ENCODE peak calls at places on chromosome 18, in four cellular contexts. G, X, F and N are unnamed samples.

GRCh38 chr18:13136689-13137040 is 81.9 kb upstream of the LDLRAD4 start:
- DNase-seq in X (no peak), G (peak), F (peak), N (peak)

GRCh38 chr18:61606068-61606660 is 272.9 kb downstream of the CDH20 start:
- DNase-seq in G (peak), X (peak), F (peak), N (no peak)

GRCh38 chr18:60372598-60372997 is at the start of gene MC4R:
- DNase-seq in F (no peak), X (peak), G (peak), N (no peak)

GRCh38 chr18:26655010-26655613 is 106.8 kb upstream of the KCTD1 start:
- DNase-seq in X (peak), G (no peak), F (no peak), N (no peak)

GRCh38 chr18:74414951-74415515 is 42.1 kb downstream of the DIPK1C start:
- DNase-seq in G (no peak), F (no peak), X (no peak), N (no peak)

GRCh38 chr18:23196119-23197004 is 61.1 kb downstream of the CABLES1 start:
- DNase-seq in F (no peak), G (peak), X (no peak), N (no peak)

GRCh38 chr18:75638597-75639467 is 211.3 kb upstream of the SMIM21 start:
- DNase-seq in F (no peak), G (peak), X (no peak), N (no peak)

GRCh38 chr18:6355789-6356589 is 58.7 kb downstream of the L3MBTL4 start:
- DNase-seq in X (peak), F (no peak), G (no peak), N (peak)

GRCh38 chr18:59383831-59384230 is 24.8 kb upstream of the LMAN1 start:
- DNase-seq in G (no peak), X (no peak), F (no peak), N (no peak)

GRCh38 chr18:36078751-36079529 is 11.6 kb upstream of the RPRD1A start:
- DNase-seq in X (no peak), G (no peak), F (no peak), N (no peak)

GRCh38 chr18:21851327-21851961 is 110.9 kb downstream of the MIB1 start:
- DNase-seq in X (no peak), G (no peak), F (no peak), N (peak)

GRCh38 chr18:31057031-31057430 is 14.5 kb upstream of the DSC3 start:
- DNase-seq in F (no peak), X (no peak), G (no peak), N (no peak)

GRCh38 chr18:44823782-44824181 is 143.1 kb downstream of the SETBP1 start:
- DNase-seq in G (no peak), F (no peak), X (peak), N (no peak)

GRCh38 chr18:79934311-79935097 is 16.9 kb downstream of the SLC66A2 start:
- DNase-seq in X (no peak), G (no peak), F (peak), N (no peak)

GRCh38 chr18:79935499-79935898 is 16.0 kb downstream of the SLC66A2 start:
- DNase-seq in G (no peak), F (peak), X (no peak), N (no peak)

GRCh38 chr18:79932907-79933306 is 18.5 kb downstream of the SLC66A2 start:
- DNase-seq in X (peak), F (no peak), G (no peak), N (no peak)

GRCh38 chr18:79935098-79935480 is 16.4 kb downstream of the SLC66A2 start:
- DNase-seq in F (peak), X (no peak), G (no peak), N (no peak)

DNA sequence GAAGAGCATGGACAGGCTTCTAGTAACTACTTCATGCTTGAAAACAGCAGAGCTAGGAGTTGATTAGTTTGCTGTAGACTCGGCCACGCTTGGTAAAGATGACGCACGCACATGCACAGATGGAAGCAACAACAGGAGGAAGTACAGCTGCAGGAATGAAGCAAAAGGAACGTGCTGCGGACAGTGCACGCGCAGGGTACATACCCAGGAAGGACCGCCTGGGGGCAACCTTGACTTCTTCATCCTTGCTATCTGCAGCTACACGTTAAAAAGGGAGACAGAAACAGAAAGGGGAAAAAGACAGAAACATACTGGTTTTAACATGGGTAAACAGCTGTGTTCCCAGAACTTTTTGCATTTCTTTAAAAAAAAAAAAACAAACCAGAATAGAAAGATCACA is 17.7 kb downstream of the SLC66A2 start:
- DNase-seq in G (no peak), X (no peak), F (peak), N (no peak)
- TF ChIP-seq CTCF in G (no peak), X (no peak), F (no peak), N (no peak)

GRCh38 chr18:63819780-63820179 is 44.6 kb downstream of the SERPINB7 start:
- DNase-seq in F (no peak), X (no peak), G (no peak), N (no peak)

GRCh38 chr18:63828120-63828519 is 52.9 kb downstream of the SERPINB7 start:
- DNase-seq in X (no peak), G (no peak), F (no peak), N (no peak)

GRCh38 chr18:63824220-63824525 is 49.0 kb downstream of the SERPINB7 start:
- DNase-seq in G (no peak), X (no peak), F (no peak), N (no peak)

GRCh38 chr18:63820694-63821093 is 45.5 kb downstream of the SERPINB7 start:
- DNase-seq in F (no peak), X (no peak), G (no peak), N (no peak)

DNA sequence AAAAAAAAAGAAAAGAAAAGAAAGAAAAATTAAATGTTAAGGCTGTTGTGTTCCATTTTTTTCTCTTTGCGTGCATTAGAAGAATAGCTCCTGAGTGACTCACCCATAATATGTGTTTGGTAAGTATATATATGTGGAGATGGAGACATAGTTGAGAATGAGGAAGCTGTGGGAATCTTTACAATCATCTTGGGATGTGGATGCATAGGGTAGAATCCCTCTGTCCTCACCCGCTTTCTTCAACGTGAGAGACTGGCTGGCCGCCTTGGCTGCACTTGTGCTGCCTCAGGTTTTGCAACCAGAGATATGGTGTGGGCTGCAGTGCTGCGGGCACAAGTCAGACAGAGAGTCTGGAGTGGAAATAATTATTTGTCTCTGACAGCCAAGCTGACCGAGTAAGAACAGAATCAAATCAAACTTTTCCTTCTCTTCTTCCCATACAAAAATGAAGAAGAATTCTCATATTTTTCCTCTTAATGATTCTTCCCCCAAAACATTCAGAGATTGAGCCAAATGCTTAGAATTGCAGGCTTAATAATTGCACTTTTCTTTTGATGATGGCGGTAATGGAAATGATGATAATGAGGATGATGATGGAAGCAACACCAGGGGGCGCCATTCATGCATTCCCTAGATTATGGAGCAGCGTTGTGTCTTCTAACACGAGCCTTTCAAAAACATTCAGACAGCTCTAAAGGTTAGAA is 48.5 kb downstream of the SERPINB7 start:
- DNase-seq in F (no peak), G (peak), X (peak), N (no peak)
- TF ChIP-seq CTCF in F (no peak), G (peak), X (peak), N (peak)

GRCh38 chr18:48032876-48033769 is 102.7 kb upstream of the SMAD2 start:
- DNase-seq in F (no peak), X (peak), G (no peak), N (no peak)

GRCh38 chr18:48035556-48035860 is 105.0 kb upstream of the SMAD2 start:
- DNase-seq in X (no peak), F (no peak), G (no peak), N (no peak)

GRCh38 chr18:48036191-48036590 is 105.7 kb upstream of the SMAD2 start:
- DNase-seq in X (no peak), F (no peak), G (no peak), N (no peak)

GRCh38 chr18:48034651-48035555 is 104.4 kb upstream of the SMAD2 start:
- DNase-seq in F (no peak), G (no peak), X (no peak), N (no peak)

GRCh38 chr18:48033770-48034650 is 103.6 kb upstream of the SMAD2 start:
- DNase-seq in X (no peak), G (no peak), F (no peak), N (no peak)
- TF ChIP-seq CTCF in X (no peak), G (no peak), F (no peak), N (no peak)

DNA sequence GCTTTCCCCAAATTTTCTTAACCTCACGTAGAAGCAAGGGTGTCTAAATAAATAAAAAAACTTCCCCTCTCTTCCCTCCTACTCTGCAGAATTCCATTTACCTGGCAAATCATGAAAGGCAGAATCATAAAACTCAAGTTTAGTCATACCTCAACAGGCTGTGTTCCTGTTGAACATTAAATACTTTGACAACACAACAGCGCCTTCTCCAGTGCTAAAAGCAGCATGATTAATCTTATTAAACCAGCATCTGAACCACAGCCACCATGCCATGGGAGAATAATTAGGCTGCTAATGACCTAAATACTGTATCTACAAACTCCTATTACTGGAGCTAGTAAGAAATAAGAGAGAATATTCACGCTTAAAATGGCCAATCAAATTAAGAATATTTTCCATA is 68.1 kb downstream of the CDH2 start:
- DNase-seq in F (no peak), X (peak), G (no peak), N (no peak)
- TF ChIP-seq CTCF in F (no peak), X (peak), G (no peak), N (no peak)

DNA sequence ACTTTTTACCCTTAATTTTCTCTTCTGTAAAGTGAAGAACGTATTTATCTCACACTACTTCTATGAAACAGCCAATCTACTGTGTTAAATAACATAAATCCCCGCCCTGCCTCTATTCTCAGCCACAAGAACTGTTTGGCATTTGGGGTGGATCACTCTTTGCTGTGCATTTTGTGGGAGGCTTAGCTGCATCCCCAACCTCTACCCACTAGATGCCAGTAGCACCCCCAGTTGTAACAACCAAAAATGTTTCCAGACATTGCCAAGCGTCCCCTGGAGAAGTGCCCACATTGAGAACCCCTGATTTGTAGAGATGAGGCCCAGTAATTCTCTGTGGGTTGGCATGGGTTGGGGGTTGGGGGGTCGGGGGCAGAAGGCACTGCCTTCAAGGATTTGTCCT is 94.7 kb upstream of the BOD1L2 start:
- DNase-seq in F (no peak), X (no peak), G (no peak), N (peak)
- TF ChIP-seq CTCF in F (no peak), X (peak), G (no peak), N (peak)